ENCODE peak calls at places on chromosomes 7 and 10, in four cellular contexts. One of them, this sample, is unnamed.

GRCh38 chr10:36671607-36672006 is 453.8 kb upstream of the ANKRD30A start:
- DNase-seq in A549: peak
- DNase-seq in H1: no peak
- DNase-seq in SK-N-SH: no peak
- DNase-seq in this sample: peak

GRCh38 chr10:99630439-99630838 is 10.2 kb upstream of the SLC25A28 start:
- DNase-seq in SK-N-SH: peak
- DNase-seq in H1: no peak
- DNase-seq in A549: peak
- DNase-seq in this sample: peak

GRCh38 chr10:28925154-28925663 is 247.9 kb downstream of the BAMBI start:
- DNase-seq in A549: no peak
- DNase-seq in H1: no peak
- DNase-seq in SK-N-SH: no peak
- DNase-seq in this sample: no peak

GRCh38 chr7:150451833-150452431 is 1.5 kb downstream of the GIMAP8 start:
- DNase-seq in H1: no peak
- DNase-seq in SK-N-SH: no peak
- DNase-seq in A549: no peak
- DNase-seq in this sample: no peak

GRCh38 chr7:27159278-27160146 is 3.0 kb upstream of the HOXA7 start:
- DNase-seq in H1: no peak
- DNase-seq in A549: no peak
- DNase-seq in SK-N-SH: no peak
- DNase-seq in this sample: no peak

GRCh38 chr10:124734311-124735166 is 9.6 kb downstream of the FAM53B start:
- DNase-seq in H1: no peak
- DNase-seq in A549: no peak
- DNase-seq in SK-N-SH: no peak
- DNase-seq in this sample: no peak

GRCh38 chr7:119472398-119473038 is 800.5 kb upstream of the KCND2 start:
- DNase-seq in SK-N-SH: no peak
- DNase-seq in H1: peak
- DNase-seq in A549: no peak
- DNase-seq in this sample: no peak

GRCh38 chr10:69434169-69434568 is 17.1 kb upstream of the TSPAN15 start:
- DNase-seq in SK-N-SH: no peak
- DNase-seq in H1: no peak
- DNase-seq in A549: no peak
- DNase-seq in this sample: no peak

GRCh38 chr10:128727114-128727513 is 600.9 kb upstream of the MKI67 start:
- DNase-seq in SK-N-SH: no peak
- DNase-seq in A549: no peak
- DNase-seq in H1: no peak
- DNase-seq in this sample: no peak

GRCh38 chr10:90484518-90484917 is 373.3 kb downstream of the HTR7 start:
- DNase-seq in SK-N-SH: no peak
- DNase-seq in A549: peak
- DNase-seq in H1: no peak
- DNase-seq in this sample: no peak

GRCh38 chr7:74709880-74710671 is 52.6 kb downstream of the GTF2I start:
- DNase-seq in SK-N-SH: no peak
- DNase-seq in H1: no peak
- DNase-seq in A549: peak
- DNase-seq in this sample: peak

GRCh38 chr10:69885379-69886156 is 83.9 kb downstream of the COL13A1 start:
- DNase-seq in A549: no peak
- DNase-seq in SK-N-SH: peak
- DNase-seq in H1: no peak
- DNase-seq in this sample: peak

GRCh38 chr10:107616463-107617131 is 452.1 kb upstream of the SORCS1 start:
- DNase-seq in SK-N-SH: no peak
- DNase-seq in A549: no peak
- DNase-seq in H1: no peak
- DNase-seq in this sample: peak

GRCh38 chr10:101617102-101617823 is 29.1 kb downstream of the DPCD start:
- DNase-seq in H1: no peak
- DNase-seq in A549: no peak
- DNase-seq in SK-N-SH: peak
- DNase-seq in this sample: no peak

GRCh38 chr10:104209575-104210198 is 22.5 kb downstream of the CFAP43 start:
- DNase-seq in SK-N-SH: peak
- DNase-seq in A549: peak
- DNase-seq in H1: no peak
- DNase-seq in this sample: peak

GRCh38 chr7:128032605-128033235 is 1.5 kb upstream of the LRRC4 start:
- DNase-seq in H1: no peak
- DNase-seq in SK-N-SH: no peak
- DNase-seq in A549: no peak
- DNase-seq in this sample: peak

GRCh38 chr7:51303142-51303525 is 13.5 kb downstream of the COBL start:
- DNase-seq in A549: no peak
- DNase-seq in SK-N-SH: no peak
- DNase-seq in H1: no peak
- DNase-seq in this sample: no peak

GRCh38 chr7:41956712-41957111 is 253.8 kb upstream of the INHBA start:
- DNase-seq in SK-N-SH: no peak
- DNase-seq in H1: no peak
- DNase-seq in A549: no peak
- DNase-seq in this sample: no peak

GRCh38 chr7:41956276-41956675 is 253.4 kb upstream of the INHBA start:
- DNase-seq in A549: no peak
- DNase-seq in H1: no peak
- DNase-seq in SK-N-SH: no peak
- DNase-seq in this sample: no peak

DNA sequence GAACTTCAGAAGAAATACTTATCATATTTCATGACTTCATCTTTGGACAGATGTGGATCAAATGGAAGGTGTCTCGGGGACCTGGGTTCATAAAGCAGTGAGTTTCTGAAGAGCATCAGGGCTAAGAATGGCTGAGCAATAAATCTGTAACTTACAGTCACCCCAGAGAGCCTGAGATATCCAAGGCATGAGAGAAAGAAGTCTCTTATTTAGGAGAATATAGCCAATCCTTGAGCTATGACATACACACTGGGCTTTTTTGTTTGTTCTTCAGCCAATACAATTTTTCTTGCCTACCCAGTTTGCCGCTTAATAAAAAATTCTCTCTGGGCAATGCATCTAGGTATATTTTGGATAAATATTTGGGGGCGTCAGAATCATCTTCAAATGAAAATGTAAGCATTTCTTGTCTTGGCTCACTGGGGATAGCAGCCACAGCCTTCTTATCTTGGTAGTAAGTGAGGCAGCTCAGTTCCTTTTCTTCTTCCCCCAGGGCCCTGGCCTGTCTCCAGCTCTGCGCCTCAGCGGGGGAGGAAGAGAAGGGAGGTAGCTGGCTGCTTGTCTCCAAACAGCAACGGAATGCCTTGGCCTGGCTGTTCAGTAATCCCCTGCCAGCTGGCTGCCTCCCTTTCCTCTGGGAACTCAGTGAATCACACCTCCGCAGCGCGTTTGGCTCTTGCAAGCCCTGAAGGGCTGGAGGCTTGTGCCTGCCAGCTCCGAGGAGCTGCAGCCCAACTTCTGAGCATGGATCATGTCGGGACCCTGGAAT is 252.8 kb upstream of the INHBA start:
- DNase-seq in A549: peak
- DNase-seq in H1: peak
- DNase-seq in SK-N-SH: no peak
- DNase-seq in this sample: peak
- TF ChIP-seq USF2 in A549: no peak
- TF ChIP-seq USF2 in H1: no peak
- TF ChIP-seq USF2 in SK-N-SH: no peak
- TF ChIP-seq USF2 in this sample: no peak

GRCh38 chr10:121237718-121238117 is 360.5 kb downstream of the FGFR2 start:
- DNase-seq in H1: no peak
- DNase-seq in SK-N-SH: no peak
- DNase-seq in A549: peak
- DNase-seq in this sample: no peak

GRCh38 chr10:121240556-121240955 is 357.7 kb downstream of the FGFR2 start:
- DNase-seq in H1: no peak
- DNase-seq in A549: no peak
- DNase-seq in SK-N-SH: no peak
- DNase-seq in this sample: no peak

GRCh38 chr10:121235692-121236091 is 362.6 kb downstream of the FGFR2 start:
- DNase-seq in H1: no peak
- DNase-seq in SK-N-SH: no peak
- DNase-seq in A549: no peak
- DNase-seq in this sample: no peak

GRCh38 chr10:121240011-121240410 is 358.2 kb downstream of the FGFR2 start:
- DNase-seq in SK-N-SH: no peak
- DNase-seq in A549: no peak
- DNase-seq in H1: no peak
- DNase-seq in this sample: no peak

GRCh38 chr10:121236621-121237020 is 361.6 kb downstream of the FGFR2 start:
- DNase-seq in H1: no peak
- DNase-seq in SK-N-SH: no peak
- DNase-seq in A549: no peak
- DNase-seq in this sample: no peak
- TF ChIP-seq USF2 in H1: no peak
- TF ChIP-seq USF2 in SK-N-SH: no peak
- TF ChIP-seq USF2 in A549: no peak
- TF ChIP-seq USF2 in this sample: no peak

DNA sequence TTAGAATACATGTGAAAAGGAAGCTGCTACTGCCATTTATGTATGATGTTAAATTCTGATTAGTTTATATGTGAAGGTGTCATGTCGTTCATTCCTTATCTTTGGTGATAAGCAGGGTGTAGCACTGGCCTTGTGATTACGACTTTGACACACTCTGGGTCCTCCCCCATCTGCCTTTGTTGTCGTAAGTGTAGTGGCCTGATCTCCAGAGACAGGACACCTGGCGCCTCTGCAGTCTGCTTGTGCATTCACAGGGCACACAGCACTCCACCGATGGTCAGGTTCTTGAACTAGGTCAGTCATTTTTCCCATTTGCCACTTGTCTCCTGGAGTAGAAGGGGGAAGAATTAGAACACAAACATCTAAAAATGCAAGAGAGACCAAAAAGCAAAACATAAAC is 186.0 kb downstream of the PRKCQ start:
- DNase-seq in SK-N-SH: no peak
- DNase-seq in A549: no peak
- DNase-seq in H1: no peak
- DNase-seq in this sample: no peak
- TF ChIP-seq USF2 in SK-N-SH: no peak
- TF ChIP-seq USF2 in A549: no peak
- TF ChIP-seq USF2 in H1: no peak
- TF ChIP-seq USF2 in this sample: no peak

GRCh38 chr7:103341466-103341865 is 3.1 kb downstream of the DNAJC2 start:
- DNase-seq in A549: no peak
- DNase-seq in SK-N-SH: no peak
- DNase-seq in H1: no peak
- DNase-seq in this sample: no peak
- TF ChIP-seq USF2 in A549: no peak
- TF ChIP-seq USF2 in SK-N-SH: no peak
- TF ChIP-seq USF2 in H1: no peak
- TF ChIP-seq USF2 in this sample: no peak

This sample was measured in IMR-90.